ENCODE peak calls at places on chromosomes 4 and X, in four cellular contexts. K is GM10248, Y is AG10803, E is MCF 10A. B is an unnamed sample.

GRCh38 chr4:176376032-176376614 is 56.4 kb downstream of the SPCS3 start:
- DNase-seq in K (no peak), Y (peak; percentile 31), E (peak; percentile 29), B (peak; percentile 9)

GRCh38 chr4:8599657-8600056 is 7.1 kb downstream of the CPZ start:
- DNase-seq in K (no peak), Y (peak; percentile 79), E (peak; percentile 94), B (no peak)

GRCh38 chrX:352181-352580 is 33.6 kb upstream of the GTPBP6 start:
- DNase-seq in K (no peak), Y (no peak), E (no peak), B (no peak)

GRCh38 chrX:118554511-118554910 is 58.9 kb downstream of the DOCK11 start:
- DNase-seq in K (no peak), Y (no peak), E (peak; percentile 28), B (no peak)

GRCh38 chr4:634599-634985 is 9.2 kb downstream of the PDE6B start:
- DNase-seq in K (no peak), Y (no peak), E (no peak), B (no peak)

GRCh38 chr4:6987566-6987920 is 55.6 kb upstream of the TADA2B start:
- DNase-seq in K (no peak), Y (peak; percentile 39), E (peak; percentile 44), B (peak; percentile 84)

GRCh38 chr4:40553995-40554394 is 75.7 kb downstream of the RBM47 start:
- DNase-seq in K (no peak), Y (no peak), E (no peak), B (no peak)

GRCh38 chrX:2501246-2502102 is 698 bp upstream of the DHRSX start:
- DNase-seq in K (no peak), Y (no peak), E (no peak), B (no peak)

GRCh38 chrX:154056739-154057367 is 37.2 kb upstream of the IRAK1 start:
- DNase-seq in K (no peak), Y (peak; percentile 36), E (peak; percentile 70), B (no peak)

GRCh38 chr4:101328063-101328602 is 19.2 kb downstream of the PPP3CA start:
- DNase-seq in K (peak; percentile 26), Y (no peak), E (no peak), B (no peak)

GRCh38 chrX:108359811-108360602 is 78.2 kb downstream of the COL4A6 start:
- DNase-seq in K (no peak), Y (no peak), E (no peak), B (peak; percentile 15)

B was measured in foreskin keratinocyte.